ENCODE peak calls at places on chromosome 5, in eight cellular contexts. J is EH; Z is amygdala; N is astrocyte of the spinal cord; Y is CD4-positive, CD25-positive, alpha-beta regulatory T cell; P is uterus; G is MCF 10A; R is pons. K is an unnamed sample.

GRCh38 chr5:76145945-76146344 is 62.8 kb downstream of the SV2C start:
- DNase-seq in G (peak), R (no peak), Z (no peak), Y (no peak), P (no peak), J (peak), N (no peak), K (peak)

GRCh38 chr5:170439246-170439943 is 50.2 kb upstream of the KCNMB1 start:
- DNase-seq in R (no peak), Z (no peak), G (no peak), J (no peak), N (no peak), P (no peak), Y (no peak), K (no peak)

GRCh38 chr5:40672440-40672839 is 7.3 kb upstream of the PTGER4 start:
- DNase-seq in P (no peak), R (peak), N (no peak), G (no peak), Y (no peak), J (no peak), Z (no peak), K (no peak)

GRCh38 chr5:66230551-66230950 is 86.5 kb downstream of the SREK1 start:
- DNase-seq in G (no peak), Y (no peak), P (no peak), N (peak), J (peak), Z (no peak), R (no peak), K (no peak)

GRCh38 chr5:39578887-39579497 is 154.2 kb upstream of the DAB2 start:
- DNase-seq in N (peak), Y (peak), R (peak), G (peak), J (peak), P (no peak), Z (no peak), K (no peak)

GRCh38 chr5:147818290-147818689 is 13.2 kb downstream of the SPINK1 start:
- DNase-seq in R (peak), J (no peak), P (no peak), Y (no peak), G (no peak), Z (no peak), N (no peak), K (no peak)

GRCh38 chr5:124438390-124439380 is 307.8 kb downstream of the ZNF608 start:
- DNase-seq in N (no peak), J (no peak), P (no peak), Y (no peak), R (peak), Z (no peak), G (no peak), K (no peak)

GRCh38 chr5:36444582-36444999 is 142.9 kb upstream of the RANBP3L start:
- DNase-seq in Y (no peak), J (peak), R (peak), N (peak), G (peak), P (no peak), Z (no peak), K (no peak)

GRCh38 chr5:174493536-174493935 is 230.8 kb upstream of the MSX2 start:
- DNase-seq in J (no peak), N (no peak), P (no peak), R (no peak), Z (no peak), G (no peak), Y (no peak), K (no peak)

GRCh38 chr5:78574731-78575161 is 73.8 kb downstream of the LHFPL2 start:
- DNase-seq in G (peak), N (peak), J (peak), Y (no peak), R (no peak), Z (no peak), P (no peak), K (no peak)

GRCh38 chr5:180343110-180343845 is 9.9 kb downstream of the GFPT2 start:
- DNase-seq in R (peak), N (peak), G (peak), Y (no peak), P (no peak), J (peak), Z (no peak), K (no peak)

GRCh38 chr5:91007251-91007650 is 375.9 kb downstream of the ARRDC3 start:
- DNase-seq in R (no peak), P (no peak), J (no peak), Z (no peak), Y (no peak), N (no peak), G (no peak), K (peak)

GRCh38 chr5:145975361-145976066 is 39.1 kb downstream of the SH3RF2 start:
- DNase-seq in Y (no peak), Z (no peak), R (no peak), J (peak), P (peak), G (peak), N (peak), K (no peak)

GRCh38 chr5:55993013-55993412 is 1.8 kb downstream of the IL6ST start:
- DNase-seq in R (peak), P (peak), J (peak), N (no peak), Y (no peak), Z (no peak), G (peak), K (no peak)

GRCh38 chr5:73305386-73305785 is 132.4 kb downstream of the TMEM174 start:
- DNase-seq in Y (no peak), N (no peak), P (no peak), Z (no peak), G (no peak), R (no peak), J (no peak), K (no peak)

GRCh38 chr5:122164831-122165573 is 35.7 kb downstream of the ZNF474 start:
- DNase-seq in R (no peak), Z (no peak), G (no peak), Y (no peak), N (no peak), P (no peak), J (no peak), K (no peak)

GRCh38 chr5:55969956-55970355 is 24.8 kb downstream of the IL6ST start:
- DNase-seq in G (no peak), J (peak), N (peak), R (no peak), Y (no peak), P (no peak), Z (no peak), K (no peak)

GRCh38 chr5:59260973-59261372 is 632.6 kb downstream of the PDE4D start:
- DNase-seq in Y (no peak), Z (no peak), N (no peak), J (no peak), R (no peak), G (no peak), P (no peak), K (no peak)

GRCh38 chr5:163489055-163489744 is 16.2 kb upstream of the MAT2B start:
- DNase-seq in P (no peak), G (peak), Y (no peak), R (no peak), N (no peak), J (peak), Z (no peak), K (no peak)

GRCh38 chr5:127899214-127899610 is 184.4 kb upstream of the SLC12A2 start:
- DNase-seq in G (no peak), Y (no peak), P (no peak), R (no peak), N (no peak), J (peak), Z (no peak), K (no peak)

GRCh38 chr5:133290669-133291235 is 238.9 kb downstream of the HSPA4 start:
- DNase-seq in Z (no peak), R (no peak), G (no peak), P (no peak), Y (no peak), J (no peak), N (no peak), K (no peak)

GRCh38 chr5:3542158-3542557 is 53.5 kb upstream of the IRX1 start:
- DNase-seq in J (no peak), N (no peak), Y (no peak), Z (no peak), R (no peak), P (no peak), G (peak), K (no peak)

K was measured in iPS DF 6.9.